ENCODE peak calls at places on chromosome 11, in five cellular contexts. F is skeletal muscle cell; A is stimulated activated CD8-positive, alpha-beta memory T cell treated with anti-CD3 and anti-CD28 coated beads, Interleukin-15, amount 100 ng/mL, for 48 hours; S is uterus; W is ACHN. I is an unnamed sample.
A peak's percentile ranks its signal among the peaks of the same experiment; 100 is the strongest.

GRCh38 chr11:2417856-2418705 is 17.5 kb downstream of the TSSC4 start:
- DNase-seq in F (no peak), A (no peak), S (no peak), W (no peak), I (no peak)

GRCh38 chr11:34790620-34791019 is 125.6 kb downstream of the APIP start:
- DNase-seq in F (no peak), A (no peak), S (no peak), W (no peak), I (peak; percentile 10)

GRCh38 chr11:128341280-128341679 is 246.1 kb downstream of the ETS1 start:
- DNase-seq in F (no peak), A (no peak), S (no peak), W (no peak), I (no peak)

GRCh38 chr11:113436672-113437252 is 38.4 kb downstream of the DRD2 start:
- DNase-seq in F (no peak), A (no peak), S (no peak), W (no peak), I (no peak)

GRCh38 chr11:113106507-113106906 is 145.3 kb downstream of the NCAM1 start:
- DNase-seq in F (peak; percentile 63), A (no peak), S (no peak), W (peak; percentile 36), I (no peak)

GRCh38 chr11:57467508-57468157 is 7.3 kb downstream of the RTN4RL2 start:
- DNase-seq in F (no peak), A (no peak), S (no peak), W (no peak), I (no peak)

GRCh38 chr11:16883179-16883578 is 131.0 kb downstream of the PLEKHA7 start:
- DNase-seq in F (no peak), A (no peak), S (no peak), W (peak; percentile 33), I (peak; percentile 55)

GRCh38 chr11:121721448-121721847 is 268.7 kb upstream of the SORL1-AS1 start:
- DNase-seq in F (no peak), A (no peak), S (no peak), W (no peak), I (no peak)

GRCh38 chr11:107743161-107743560 is 31.3 kb upstream of the SLN start:
- DNase-seq in F (no peak), A (no peak), S (no peak), W (no peak), I (no peak)

GRCh38 chr11:78696177-78696576 is 121.5 kb upstream of the NARS2 start:
- DNase-seq in F (no peak), A (no peak), S (no peak), W (no peak), I (no peak)

I was measured in MCF 10A.